ENCODE peak calls at places on chromosomes 13 and 19, in ten cellular contexts. P, L, T, H, Z, F, Q, I, N and V are unnamed samples.
A peak's percentile ranks its signal among the peaks of the same experiment; 100 is the strongest.

GRCh38 chr13:46896346-46897138 is at the start of gene HTR2A:
- DNase-seq in P (peak; percentile 61), I (no peak), Z (peak; percentile 69), T (no peak), H (peak; percentile 33), Q (no peak), N (peak; percentile 7), L (no peak), F (no peak), V (no peak)

GRCh38 chr19:58330458-58330857 is 3.7 kb downstream of the ZSCAN22 start:
- DNase-seq in L (no peak), H (no peak), T (no peak), F (peak; percentile 22), N (no peak), I (no peak), P (no peak), Z (no peak), Q (no peak), V (peak; percentile 60)

GRCh38 chr13:26132756-26133155 is 80.9 kb upstream of the SHISA2 start:
- DNase-seq in H (no peak), N (no peak), F (peak; percentile 3), I (no peak), T (no peak), Q (no peak), L (no peak), P (no peak), Z (no peak), V (no peak)

GRCh38 chr13:99931462-99931861 is 40.1 kb downstream of the ZIC5 start:
- DNase-seq in H (no peak), T (no peak), P (no peak), N (no peak), L (no peak), Z (no peak), F (no peak), I (no peak), Q (no peak), V (no peak)

GRCh38 chr13:25295228-25295627 is 6.2 kb upstream of the NUP58 start:
- DNase-seq in N (no peak), L (no peak), H (no peak), P (no peak), I (no peak), F (no peak), Q (no peak), T (no peak), Z (no peak), V (no peak)

GRCh38 chr13:33184530-33184929 is 101.0 kb downstream of the STARD13 start:
- DNase-seq in T (no peak), P (no peak), I (no peak), H (no peak), Q (no peak), F (no peak), Z (no peak), L (no peak), N (no peak), V (no peak)

GRCh38 chr13:32791545-32792172 is 205.4 kb downstream of the PDS5B start:
- DNase-seq in Z (no peak), L (no peak), F (no peak), N (no peak), I (no peak), T (no peak), H (no peak), P (no peak), Q (no peak), V (no peak)

GRCh38 chr19:1366899-1367870 is 16.5 kb upstream of the NDUFS7 start:
- DNase-seq in L (no peak), Q (no peak), I (no peak), N (no peak), F (no peak), T (no peak), Z (no peak), P (no peak), H (no peak), V (no peak)

GRCh38 chr13:79658333-79658975 is 177.5 kb downstream of the NDFIP2 start:
- DNase-seq in I (no peak), T (no peak), P (peak; percentile 47), F (no peak), Z (no peak), L (no peak), Q (no peak), N (peak; percentile 67), H (no peak), V (no peak)

GRCh38 chr19:17555929-17556813 is 722 bp downstream of the COLGALT1 start:
- DNase-seq in I (peak; percentile 68), H (peak; percentile 69), P (peak; percentile 80), Q (peak; percentile 82), F (peak; percentile 55), L (no peak), T (peak; percentile 69), Z (peak; percentile 90), N (peak; percentile 44), V (no peak)
- TF ChIP-seq CTCF in I (no peak), H (no peak), P (no peak), Q (no peak), F (no peak), L (no peak), T (no peak), Z (no peak), N (no peak), V (peak; percentile 10)

DNA sequence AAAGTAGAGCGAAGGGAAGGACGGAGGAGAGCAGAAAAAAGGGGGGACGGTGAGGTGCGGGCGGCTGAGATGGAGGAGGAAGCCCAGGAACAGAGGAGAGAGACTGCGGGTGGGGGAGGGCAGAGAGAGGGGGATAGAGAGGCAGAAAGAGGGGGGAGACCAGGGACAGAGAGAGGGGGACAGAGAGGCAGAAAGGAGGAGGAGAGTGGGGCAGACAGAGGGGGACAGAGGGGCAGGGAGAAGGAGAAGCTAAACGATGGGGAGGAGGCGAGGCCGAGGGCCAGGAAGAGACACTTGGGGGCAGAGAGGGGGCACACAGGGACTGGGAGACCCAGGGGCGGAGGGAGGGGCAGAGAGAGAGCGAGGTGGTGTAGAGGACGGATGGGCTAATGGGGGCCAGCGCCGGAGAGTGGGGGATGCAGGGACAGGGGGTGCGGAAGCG is 711 bp downstream of the MEIS3 start:
- DNase-seq in L (no peak), N (no peak), T (no peak), H (no peak), F (no peak), P (no peak), I (no peak), Q (peak; percentile 71), Z (no peak), V (no peak)
- H3K27me3 ChIP-seq in L (peaks cover 20% of the 10 kb centered on the region), N (peaks cover 23% of the 10 kb centered on the region), T (peaks cover 3% of the 10 kb centered on the region), H (no peaks in the 10 kb centered on the region), F (peaks cover 64% of the 10 kb centered on the region), P (peaks cover 46% of the 10 kb centered on the region), I (peaks cover 71% of the 10 kb centered on the region), Q (peaks cover 10% of the 10 kb centered on the region), Z (peaks cover 54% of the 10 kb centered on the region), V (peaks cover 89% of the 10 kb centered on the region)

DNA sequence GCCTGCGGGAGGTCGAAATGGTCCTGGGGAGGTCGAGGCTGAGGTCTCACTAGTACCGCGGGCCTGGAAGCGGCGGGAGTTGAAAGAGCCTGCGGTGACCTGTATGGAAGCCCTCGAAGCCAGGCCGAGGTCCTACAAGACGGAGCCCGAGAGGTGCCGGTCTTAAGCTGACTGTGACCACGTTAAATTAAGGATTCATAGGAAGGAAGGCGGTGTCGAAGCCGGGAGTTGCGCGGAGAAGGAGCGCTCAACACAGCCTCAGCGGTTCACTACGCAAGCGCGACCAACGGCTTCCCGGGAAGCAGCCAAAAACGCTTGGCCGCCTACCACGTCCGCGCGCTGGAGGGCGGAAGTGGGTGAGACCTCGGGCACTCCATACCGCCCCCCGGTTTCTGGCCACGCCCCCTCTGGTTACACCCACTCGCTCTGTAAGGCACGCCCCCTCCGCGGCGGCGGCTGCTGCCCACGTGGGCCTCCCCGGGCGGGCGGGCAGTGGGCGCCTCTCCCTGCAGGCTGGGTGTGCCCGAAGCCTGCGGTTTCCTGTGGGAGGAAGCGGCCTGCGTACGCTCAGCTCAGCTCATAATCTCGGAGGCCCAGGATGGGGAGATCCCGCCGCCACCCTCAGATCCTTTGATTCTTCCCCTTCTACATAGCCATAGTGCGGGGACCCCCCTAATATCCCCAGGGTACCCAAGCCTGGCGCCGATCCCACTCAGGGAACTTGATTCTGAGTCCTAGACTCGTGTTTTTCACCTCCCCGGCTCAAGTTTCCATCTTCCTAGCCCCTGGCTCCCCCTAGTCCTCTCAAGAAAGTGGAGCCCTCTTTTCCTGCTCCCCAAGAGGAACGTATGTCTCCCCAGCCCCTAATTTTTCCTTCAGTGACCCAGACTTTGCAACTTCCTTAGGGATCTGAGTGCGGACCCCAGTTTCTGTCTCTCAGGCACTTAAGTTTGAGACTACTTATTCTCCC is 3.4 kb upstream of the EMP3 start:
- DNase-seq in H (peak; percentile 100), I (peak; percentile 99), T (peak; percentile 99), Z (peak; percentile 100), Q (peak; percentile 98), P (peak; percentile 99), L (peak; percentile 94), N (peak; percentile 99), F (peak; percentile 98), V (peak; percentile 90)
- TF ChIP-seq CTCF in H (peak; percentile 2), I (peak; percentile 38), T (no peak), Z (no peak), Q (peak; percentile 43), P (no peak), L (no peak), N (no peak), F (no peak), V (peak; percentile 38)

GRCh38 chr19:41546386-41546789 is 29.6 kb upstream of the CEACAM21 start:
- DNase-seq in I (no peak), Q (no peak), Z (no peak), L (no peak), N (no peak), P (no peak), F (no peak), H (no peak), T (no peak), V (no peak)
- H3K27me3 ChIP-seq in I (no peaks in the 10 kb centered on the region), Q (no peaks in the 10 kb centered on the region), Z (peaks cover 8% of the 10 kb centered on the region), L (peaks cover 16% of the 10 kb centered on the region), N (no peaks in the 10 kb centered on the region), P (no peaks in the 10 kb centered on the region), F (no peaks in the 10 kb centered on the region), H (no peaks in the 10 kb centered on the region), T (no peaks in the 10 kb centered on the region), V (peaks cover 45% of the 10 kb centered on the region)

GRCh38 chr13:53272873-53273272 is 244.3 kb downstream of the OLFM4 start:
- DNase-seq in Z (no peak), N (no peak), Q (no peak), F (no peak), I (no peak), L (no peak), P (no peak), T (no peak), H (no peak), V (no peak)
- TF ChIP-seq CTCF in Z (no peak), N (no peak), Q (peak; percentile 66), F (no peak), I (no peak), L (no peak), P (no peak), T (no peak), H (no peak), V (no peak)

GRCh38 chr19:29016353-29016752 is 196.6 kb downstream of the UQCRFS1 start:
- DNase-seq in Z (no peak), Q (no peak), N (no peak), F (no peak), P (no peak), L (no peak), I (no peak), H (no peak), T (no peak), V (no peak)
- H3K27me3 ChIP-seq in Z (no peaks in the 10 kb centered on the region), Q (peaks cover 28% of the 10 kb centered on the region), N (peaks cover 11% of the 10 kb centered on the region), F (no peaks in the 10 kb centered on the region), P (peaks cover 4% of the 10 kb centered on the region), L (no peaks in the 10 kb centered on the region), I (no peaks in the 10 kb centered on the region), H (no peaks in the 10 kb centered on the region), T (no peaks in the 10 kb centered on the region), V (no peaks in the 10 kb centered on the region)

GRCh38 chr13:69603144-69603853 is 504.3 kb upstream of the ATXN8OS start:
- DNase-seq in L (no peak), Q (no peak), P (no peak), F (no peak), I (no peak), H (no peak), N (no peak), Z (no peak), T (no peak), V (no peak)
- TF ChIP-seq CTCF in L (no peak), Q (no peak), P (no peak), F (no peak), I (no peak), H (no peak), N (no peak), Z (no peak), T (no peak), V (no peak)